ENCODE peak calls at places on chromosomes 11 and 22, in seven cellular contexts. Y is SJSA1; D is activated CD4-positive, alpha-beta T cell treated with anti-CD3 and anti-CD28 coated beads, Interleukin-2, amount 50 U/mL, for 48 hours; A is left cardiac atrium; E is nucleus accumbens; L is NB4; G is activated T-helper 1 cell treated with Interleukin-2 at 50 U/mL for 16 hours. X is an unnamed sample.

GRCh38 chr11:112086422-112087191 is at the start of the genes SDHD and TIMM8B:
- DNase-seq in Y (peak), D (peak), A (peak), E (peak), L (peak), G (peak), X (peak)

GRCh38 chr22:19941365-19942070 is at the start of the genes COMT and TXNRD2:
- DNase-seq in Y (peak), D (peak), A (peak), E (peak), L (peak), G (peak), X (peak)

GRCh38 chr22:49566141-49566541 is 261.5 kb downstream of the BRD1 start:
- DNase-seq in Y (peak), D (no peak), A (no peak), E (no peak), L (peak), G (no peak), X (no peak)

GRCh38 chr11:31887180-31887579 is 76.1 kb upstream of the PAX6 start:
- DNase-seq in Y (no peak), D (peak), A (no peak), E (no peak), L (peak), G (no peak), X (peak)

GRCh38 chr22:29184886-29185575 is 20.7 kb upstream of the EMID1 start:
- DNase-seq in Y (no peak), D (no peak), A (no peak), E (no peak), L (no peak), G (no peak), X (no peak)

GRCh38 chr22:36935694-36936093 is 22.3 kb downstream of the CSF2RB start:
- DNase-seq in Y (no peak), D (no peak), A (no peak), E (no peak), L (no peak), G (no peak), X (no peak)

GRCh38 chr22:27474711-27475547 is 326.6 kb downstream of the MN1 start:
- DNase-seq in Y (peak), D (no peak), A (peak), E (peak), L (no peak), G (no peak), X (no peak)

GRCh38 chr22:40449676-40450035 is 79.3 kb downstream of the SGSM3 start:
- DNase-seq in Y (no peak), D (no peak), A (no peak), E (no peak), L (no peak), G (no peak), X (no peak)

GRCh38 chr11:10844364-10844763 is 13.5 kb downstream of the ZBED5 start:
- DNase-seq in Y (no peak), D (no peak), A (no peak), E (no peak), L (no peak), G (no peak), X (no peak)

GRCh38 chr11:82676483-82677094 is 57.1 kb downstream of the FAM181B start:
- DNase-seq in Y (no peak), D (no peak), A (no peak), E (no peak), L (no peak), G (no peak), X (peak)

GRCh38 chr11:119764108-119764874 is 35.3 kb upstream of the NECTIN1 start:
- DNase-seq in Y (no peak), D (no peak), A (peak), E (peak), L (no peak), G (no peak), X (no peak)

GRCh38 chr11:14641801-14642200 is 1.8 kb upstream of the PDE3B start:
- DNase-seq in Y (no peak), D (no peak), A (no peak), E (no peak), L (no peak), G (no peak), X (no peak)

GRCh38 chr11:11426226-11426915 is 73.3 kb upstream of the CSNK2A3 start:
- DNase-seq in Y (no peak), D (no peak), A (no peak), E (no peak), L (no peak), G (no peak), X (no peak)

GRCh38 chr11:40432358-40432757 is 1027.1 kb downstream of the LRRC4C start:
- DNase-seq in Y (no peak), D (no peak), A (no peak), E (no peak), L (no peak), G (no peak), X (no peak)

GRCh38 chr22:46053563-46054090 is 76.7 kb upstream of the WNT7B start:
- DNase-seq in Y (peak), D (peak), A (peak), E (peak), L (no peak), G (no peak), X (no peak)

GRCh38 chr11:83721286-83721685 is 435.1 kb upstream of the CCDC90B start:
- DNase-seq in Y (no peak), D (no peak), A (no peak), E (no peak), L (no peak), G (no peak), X (no peak)

GRCh38 chr11:64741393-64742086 is 2.4 kb downstream of the RASGRP2 start:
- DNase-seq in Y (no peak), D (no peak), A (no peak), E (no peak), L (no peak), G (no peak), X (no peak)

GRCh38 chr22:30380011-30380410 is 7.2 kb downstream of the RNF215 start:
- DNase-seq in Y (no peak), D (no peak), A (no peak), E (no peak), L (no peak), G (no peak), X (no peak)

GRCh38 chr11:20357150-20357549 is 6.4 kb upstream of the HTATIP2 start:
- DNase-seq in Y (no peak), D (no peak), A (no peak), E (no peak), L (no peak), G (no peak), X (no peak)

GRCh38 chr11:92050305-92050704 is 174.3 kb upstream of the FAT3 start:
- DNase-seq in Y (no peak), D (no peak), A (no peak), E (no peak), L (no peak), G (no peak), X (no peak)

GRCh38 chr11:75342966-75343870 is 8.2 kb downstream of the ARRB1 start:
- DNase-seq in Y (no peak), D (no peak), A (no peak), E (no peak), L (no peak), G (no peak), X (no peak)

X was measured in KBM-7.